ENCODE peak calls at places on chromosomes 16 and 17, in five cellular contexts. One of them, this sample, is unnamed. For H3K4me1, the result is how much of the 10 kb centered on the place peaks cover.

GRCh38 chr17:43381204-43381603 is 17.6 kb upstream of the ARL4D start:
- DNase-seq in CD8-positive, alpha-beta T cell: no peak
- DNase-seq in neuronal stem cell: no peak
- DNase-seq in thoracic aorta: no peak
- DNase-seq in A673: no peak
- DNase-seq in this sample: no peak

GRCh38 chr16:6605490-6605889 is 727.2 kb upstream of the RBFOX1 start:
- DNase-seq in neuronal stem cell: no peak
- DNase-seq in A673: no peak
- DNase-seq in thoracic aorta: no peak
- DNase-seq in CD8-positive, alpha-beta T cell: no peak
- DNase-seq in this sample: no peak

GRCh38 chr17:13806023-13806553 is 204.4 kb upstream of the HS3ST3A1 start:
- DNase-seq in neuronal stem cell: no peak
- DNase-seq in thoracic aorta: no peak
- DNase-seq in CD8-positive, alpha-beta T cell: no peak
- DNase-seq in A673: no peak
- DNase-seq in this sample: no peak

GRCh38 chr17:8384801-8385335 is 1.9 kb upstream of the RPL26 start:
- DNase-seq in A673: no peak
- DNase-seq in thoracic aorta: no peak
- DNase-seq in neuronal stem cell: no peak
- DNase-seq in CD8-positive, alpha-beta T cell: no peak
- DNase-seq in this sample: no peak

GRCh38 chr16:17368951-17369350 is 101.8 kb downstream of the XYLT1 start:
- DNase-seq in CD8-positive, alpha-beta T cell: no peak
- DNase-seq in thoracic aorta: no peak
- DNase-seq in A673: no peak
- DNase-seq in neuronal stem cell: no peak
- DNase-seq in this sample: no peak

GRCh38 chr17:42329025-42329976 is 41.0 kb downstream of the STAT5A start:
- DNase-seq in A673: no peak
- DNase-seq in thoracic aorta: no peak
- DNase-seq in CD8-positive, alpha-beta T cell: no peak
- DNase-seq in neuronal stem cell: peak
- DNase-seq in this sample: no peak

GRCh38 chr17:2777242-2777867 is 18.9 kb upstream of the RAP1GAP2 start:
- DNase-seq in thoracic aorta: no peak
- DNase-seq in A673: no peak
- DNase-seq in CD8-positive, alpha-beta T cell: no peak
- DNase-seq in neuronal stem cell: no peak
- DNase-seq in this sample: no peak

GRCh38 chr17:37787055-37787720 is 42.3 kb upstream of the HNF1B start:
- DNase-seq in CD8-positive, alpha-beta T cell: no peak
- DNase-seq in thoracic aorta: no peak
- DNase-seq in A673: peak
- DNase-seq in neuronal stem cell: no peak
- DNase-seq in this sample: no peak

GRCh38 chr17:27912989-27913388 is 19.8 kb upstream of the LYRM9 start:
- DNase-seq in A673: no peak
- DNase-seq in neuronal stem cell: no peak
- DNase-seq in CD8-positive, alpha-beta T cell: no peak
- DNase-seq in thoracic aorta: no peak
- DNase-seq in this sample: no peak

GRCh38 chr16:84489141-84489540 is 15.3 kb downstream of the MEAK7 start:
- DNase-seq in A673: no peak
- DNase-seq in neuronal stem cell: no peak
- DNase-seq in CD8-positive, alpha-beta T cell: no peak
- DNase-seq in thoracic aorta: no peak
- DNase-seq in this sample: no peak

GRCh38 chr17:65231086-65231485 is 93.9 kb downstream of the RGS9 start:
- DNase-seq in CD8-positive, alpha-beta T cell: no peak
- DNase-seq in thoracic aorta: no peak
- DNase-seq in A673: peak
- DNase-seq in neuronal stem cell: no peak
- DNase-seq in this sample: no peak

GRCh38 chr17:46837521-46837920 is 13.9 kb upstream of the WNT9B start:
- DNase-seq in A673: no peak
- DNase-seq in CD8-positive, alpha-beta T cell: no peak
- DNase-seq in neuronal stem cell: no peak
- DNase-seq in thoracic aorta: no peak
- DNase-seq in this sample: no peak

GRCh38 chr17:57861000-57861736 is 11.3 kb upstream of the MRPS23 start:
- DNase-seq in thoracic aorta: peak
- DNase-seq in neuronal stem cell: no peak
- DNase-seq in A673: peak
- DNase-seq in CD8-positive, alpha-beta T cell: no peak
- DNase-seq in this sample: peak

GRCh38 chr17:7885357-7886226 is 3.0 kb upstream of the CHD3 start:
- DNase-seq in CD8-positive, alpha-beta T cell: peak
- DNase-seq in neuronal stem cell: peak
- DNase-seq in thoracic aorta: no peak
- DNase-seq in A673: peak
- DNase-seq in this sample: peak

GRCh38 chr16:11079657-11080187 is 135.4 kb downstream of the CLEC16A start:
- DNase-seq in thoracic aorta: no peak
- DNase-seq in A673: peak
- DNase-seq in CD8-positive, alpha-beta T cell: no peak
- DNase-seq in neuronal stem cell: no peak
- DNase-seq in this sample: peak

GRCh38 chr16:66292241-66292935 is 74.1 kb upstream of the CDH5 start:
- DNase-seq in A673: no peak
- DNase-seq in neuronal stem cell: no peak
- DNase-seq in CD8-positive, alpha-beta T cell: no peak
- DNase-seq in thoracic aorta: no peak
- DNase-seq in this sample: no peak

GRCh38 chr17:80717661-80718060 is 173.0 kb downstream of the RPTOR start:
- DNase-seq in A673: peak
- DNase-seq in neuronal stem cell: no peak
- DNase-seq in thoracic aorta: no peak
- DNase-seq in CD8-positive, alpha-beta T cell: no peak
- DNase-seq in this sample: no peak

GRCh38 chr16:50316848-50317630 is 50.7 kb downstream of the ADCY7 start:
- DNase-seq in neuronal stem cell: no peak
- DNase-seq in thoracic aorta: no peak
- DNase-seq in CD8-positive, alpha-beta T cell: no peak
- DNase-seq in A673: no peak
- DNase-seq in this sample: no peak

GRCh38 chr16:28298511-28298878 is 6.2 kb downstream of the SBK1 start:
- DNase-seq in CD8-positive, alpha-beta T cell: no peak
- DNase-seq in neuronal stem cell: no peak
- DNase-seq in A673: peak
- DNase-seq in thoracic aorta: no peak
- DNase-seq in this sample: no peak

GRCh38 chr16:85004587-85005205 is 6.6 kb downstream of the ZDHHC7 start:
- DNase-seq in thoracic aorta: peak
- DNase-seq in CD8-positive, alpha-beta T cell: no peak
- DNase-seq in A673: no peak
- DNase-seq in neuronal stem cell: no peak
- DNase-seq in this sample: no peak

GRCh38 chr16:10663146-10663545 is 31.6 kb downstream of the TEKT5 start:
- DNase-seq in A673: no peak
- DNase-seq in CD8-positive, alpha-beta T cell: no peak
- DNase-seq in thoracic aorta: no peak
- DNase-seq in neuronal stem cell: no peak
- DNase-seq in this sample: no peak

GRCh38 chr16:8571061-8571596 is 19.2 kb downstream of the TMEM114 start:
- DNase-seq in thoracic aorta: no peak
- DNase-seq in CD8-positive, alpha-beta T cell: no peak
- DNase-seq in neuronal stem cell: no peak
- DNase-seq in A673: peak
- DNase-seq in this sample: no peak

GRCh38 chr17:77546772-77547201 is 406.0 kb downstream of the SEC14L1 start:
- DNase-seq in neuronal stem cell: no peak
- DNase-seq in thoracic aorta: no peak
- DNase-seq in A673: peak
- DNase-seq in CD8-positive, alpha-beta T cell: no peak
- DNase-seq in this sample: peak

GRCh38 chr17:57368637-57369336 is 112.5 kb downstream of the MSI2 start:
- DNase-seq in CD8-positive, alpha-beta T cell: no peak
- DNase-seq in thoracic aorta: no peak
- DNase-seq in neuronal stem cell: no peak
- DNase-seq in A673: no peak
- DNase-seq in this sample: no peak

GRCh38 chr17:2705263-2705662 is 6.3 kb downstream of the CLUH start:
- DNase-seq in A673: no peak
- DNase-seq in thoracic aorta: no peak
- DNase-seq in neuronal stem cell: no peak
- DNase-seq in CD8-positive, alpha-beta T cell: no peak
- DNase-seq in this sample: no peak

GRCh38 chr17:12536472-12536871 is 129.2 kb upstream of the MYOCD start:
- DNase-seq in neuronal stem cell: no peak
- DNase-seq in thoracic aorta: no peak
- DNase-seq in A673: no peak
- DNase-seq in CD8-positive, alpha-beta T cell: no peak
- DNase-seq in this sample: no peak

GRCh38 chr16:89736554-89736953 is 15.2 kb downstream of the ZNF276 start:
- DNase-seq in thoracic aorta: no peak
- DNase-seq in neuronal stem cell: no peak
- DNase-seq in CD8-positive, alpha-beta T cell: no peak
- DNase-seq in A673: no peak
- DNase-seq in this sample: no peak

GRCh38 chr16:31382485-31383161 is 10.5 kb upstream of the ITGAD start:
- DNase-seq in neuronal stem cell: peak
- DNase-seq in A673: peak
- DNase-seq in CD8-positive, alpha-beta T cell: peak
- DNase-seq in thoracic aorta: no peak
- DNase-seq in this sample: peak

GRCh38 chr16:21708533-21709115 is 44.9 kb downstream of the OTOA start:
- DNase-seq in CD8-positive, alpha-beta T cell: peak
- DNase-seq in neuronal stem cell: peak
- DNase-seq in A673: peak
- DNase-seq in thoracic aorta: peak
- DNase-seq in this sample: peak

GRCh38 chr16:49643429-49644142 is 212.3 kb downstream of the ZNF423 start:
- DNase-seq in thoracic aorta: no peak
- DNase-seq in A673: peak
- DNase-seq in neuronal stem cell: no peak
- DNase-seq in CD8-positive, alpha-beta T cell: no peak
- DNase-seq in this sample: no peak

GRCh38 chr16:1709356-1709755 is 3.4 kb downstream of the MAPK8IP3 start:
- DNase-seq in CD8-positive, alpha-beta T cell: no peak
- DNase-seq in thoracic aorta: no peak
- DNase-seq in A673: no peak
- DNase-seq in neuronal stem cell: no peak
- DNase-seq in this sample: no peak

GRCh38 chr16:1708768-1709180 is 2.8 kb downstream of the MAPK8IP3 start:
- DNase-seq in neuronal stem cell: no peak
- DNase-seq in CD8-positive, alpha-beta T cell: no peak
- DNase-seq in thoracic aorta: no peak
- DNase-seq in A673: no peak
- DNase-seq in this sample: no peak

GRCh38 chr16:1712791-1713261 is 6.8 kb downstream of the MAPK8IP3 start:
- DNase-seq in CD8-positive, alpha-beta T cell: no peak
- DNase-seq in thoracic aorta: no peak
- DNase-seq in neuronal stem cell: no peak
- DNase-seq in A673: no peak
- DNase-seq in this sample: no peak

GRCh38 chr16:1713331-1713730 is 7.3 kb downstream of the MAPK8IP3 start:
- DNase-seq in thoracic aorta: no peak
- DNase-seq in A673: no peak
- DNase-seq in CD8-positive, alpha-beta T cell: no peak
- DNase-seq in neuronal stem cell: no peak
- DNase-seq in this sample: no peak

GRCh38 chr16:1710811-1711507 is 5.0 kb downstream of the MAPK8IP3 start:
- DNase-seq in thoracic aorta: no peak
- DNase-seq in neuronal stem cell: no peak
- DNase-seq in A673: no peak
- DNase-seq in CD8-positive, alpha-beta T cell: no peak
- DNase-seq in this sample: no peak
- H3K4me1 ChIP-seq in thoracic aorta: under half
- H3K4me1 ChIP-seq in neuronal stem cell: under half
- H3K4me1 ChIP-seq in A673: under half
- H3K4me1 ChIP-seq in CD8-positive, alpha-beta T cell: under half
- H3K4me1 ChIP-seq in this sample: under half

GRCh38 chr17:19308398-19308797 is 54.1 kb downstream of the B9D1 start:
- DNase-seq in A673: no peak
- DNase-seq in neuronal stem cell: no peak
- DNase-seq in thoracic aorta: no peak
- DNase-seq in CD8-positive, alpha-beta T cell: no peak
- DNase-seq in this sample: no peak
- H3K4me1 ChIP-seq in A673: under half
- H3K4me1 ChIP-seq in neuronal stem cell: under half
- H3K4me1 ChIP-seq in thoracic aorta: under half
- H3K4me1 ChIP-seq in CD8-positive, alpha-beta T cell: under half
- H3K4me1 ChIP-seq in this sample: under half

GRCh38 chr17:73304971-73305786 is 6.6 kb downstream of the CDC42EP4 start:
- DNase-seq in CD8-positive, alpha-beta T cell: no peak
- DNase-seq in thoracic aorta: peak
- DNase-seq in neuronal stem cell: no peak
- DNase-seq in A673: peak
- DNase-seq in this sample: no peak
- H3K4me1 ChIP-seq in CD8-positive, alpha-beta T cell: under half
- H3K4me1 ChIP-seq in thoracic aorta: half or more
- H3K4me1 ChIP-seq in neuronal stem cell: under half
- H3K4me1 ChIP-seq in A673: half or more
- H3K4me1 ChIP-seq in this sample: half or more

DNA sequence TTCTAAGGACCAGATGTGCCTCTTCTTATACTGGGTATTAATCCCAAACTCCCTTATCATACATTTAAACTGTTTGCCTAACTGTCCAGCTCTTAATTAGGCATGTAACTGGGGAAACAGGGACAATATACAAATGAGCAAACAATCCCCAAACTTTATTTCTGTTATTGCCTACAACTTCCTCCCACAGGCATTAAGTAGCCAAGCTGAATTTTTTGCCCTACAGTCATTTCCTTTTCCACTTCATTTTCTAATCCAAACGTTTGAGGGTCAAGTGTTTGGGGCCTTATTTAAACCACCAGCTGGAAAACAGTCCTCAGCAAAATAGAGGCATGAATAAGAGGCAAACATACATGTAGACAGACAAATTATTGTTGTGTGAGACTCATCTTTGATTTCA is 77.4 kb upstream of the CCL2 start:
- DNase-seq in CD8-positive, alpha-beta T cell: no peak
- DNase-seq in thoracic aorta: no peak
- DNase-seq in A673: no peak
- DNase-seq in neuronal stem cell: no peak
- DNase-seq in this sample: no peak
- H3K4me1 ChIP-seq in CD8-positive, alpha-beta T cell: under half
- H3K4me1 ChIP-seq in thoracic aorta: under half
- H3K4me1 ChIP-seq in A673: under half
- H3K4me1 ChIP-seq in neuronal stem cell: under half
- H3K4me1 ChIP-seq in this sample: under half